ENCODE peak calls at places on chromosomes 11 and 22, in six cellular contexts. One of them, this sample, is unnamed.

GRCh38 chr11:76835928-76836612 is 24.6 kb upstream of the ACER3 start:
- DNase-seq in HuH-7.5: no peak
- DNase-seq in NCI-H2171 treated with DMSO at 0.1 percent for 48 hours: peak
- DNase-seq in A172: peak
- DNase-seq in AG08395: peak
- DNase-seq in DMS79 treated with DMSO at 0.1 percent for 48 hours: peak
- DNase-seq in this sample: no peak

GRCh38 chr11:69563946-69564780 is 76.8 kb upstream of the CCND1 start:
- DNase-seq in AG08395: peak
- DNase-seq in NCI-H2171 treated with DMSO at 0.1 percent for 48 hours: no peak
- DNase-seq in DMS79 treated with DMSO at 0.1 percent for 48 hours: no peak
- DNase-seq in HuH-7.5: no peak
- DNase-seq in A172: peak
- DNase-seq in this sample: no peak

GRCh38 chr11:130781906-130782305 is 134.4 kb downstream of the SNX19 start:
- DNase-seq in HuH-7.5: no peak
- DNase-seq in DMS79 treated with DMSO at 0.1 percent for 48 hours: no peak
- DNase-seq in A172: peak
- DNase-seq in NCI-H2171 treated with DMSO at 0.1 percent for 48 hours: no peak
- DNase-seq in AG08395: peak
- DNase-seq in this sample: peak

GRCh38 chr22:49998718-49999062 is 13.9 kb downstream of the IL17REL start:
- DNase-seq in A172: no peak
- DNase-seq in HuH-7.5: no peak
- DNase-seq in NCI-H2171 treated with DMSO at 0.1 percent for 48 hours: no peak
- DNase-seq in AG08395: no peak
- DNase-seq in DMS79 treated with DMSO at 0.1 percent for 48 hours: no peak
- DNase-seq in this sample: no peak

GRCh38 chr11:76705834-76706233 is 35.3 kb upstream of the LRRC32 start:
- DNase-seq in A172: no peak
- DNase-seq in DMS79 treated with DMSO at 0.1 percent for 48 hours: no peak
- DNase-seq in AG08395: no peak
- DNase-seq in HuH-7.5: no peak
- DNase-seq in NCI-H2171 treated with DMSO at 0.1 percent for 48 hours: no peak
- DNase-seq in this sample: no peak

GRCh38 chr11:88353835-88354496 is 16.4 kb upstream of the CTSC start:
- DNase-seq in NCI-H2171 treated with DMSO at 0.1 percent for 48 hours: no peak
- DNase-seq in HuH-7.5: no peak
- DNase-seq in A172: no peak
- DNase-seq in AG08395: no peak
- DNase-seq in DMS79 treated with DMSO at 0.1 percent for 48 hours: no peak
- DNase-seq in this sample: no peak

GRCh38 chr22:17781319-17782031 is 7.2 kb upstream of the BID start:
- DNase-seq in HuH-7.5: no peak
- DNase-seq in NCI-H2171 treated with DMSO at 0.1 percent for 48 hours: peak
- DNase-seq in A172: peak
- DNase-seq in DMS79 treated with DMSO at 0.1 percent for 48 hours: peak
- DNase-seq in AG08395: peak
- DNase-seq in this sample: peak

GRCh38 chr11:12248330-12248729 is 129.0 kb upstream of the PARVA start:
- DNase-seq in DMS79 treated with DMSO at 0.1 percent for 48 hours: peak
- DNase-seq in AG08395: no peak
- DNase-seq in NCI-H2171 treated with DMSO at 0.1 percent for 48 hours: no peak
- DNase-seq in HuH-7.5: peak
- DNase-seq in A172: no peak
- DNase-seq in this sample: no peak

GRCh38 chr11:65599216-65599954 is 3.8 kb upstream of the KCNK7 start:
- DNase-seq in A172: no peak
- DNase-seq in DMS79 treated with DMSO at 0.1 percent for 48 hours: no peak
- DNase-seq in AG08395: no peak
- DNase-seq in NCI-H2171 treated with DMSO at 0.1 percent for 48 hours: no peak
- DNase-seq in HuH-7.5: no peak
- DNase-seq in this sample: no peak